ENCODE peak calls at places on chromosomes 2 and 18, in four cellular contexts. J, K, S and C are unnamed samples.
A peak's percentile ranks its signal among the peaks of the same experiment; 100 is the strongest.

GRCh38 chr2:211745295-211746097 is 793.1 kb downstream of the ERBB4 start:
- DNase-seq in S (peak; percentile 71), J (no peak), K (peak; percentile 19), C (peak; percentile 60)

GRCh38 chr2:204971219-204971907 is 426.1 kb downstream of the PARD3B start:
- DNase-seq in J (no peak), K (no peak), S (no peak), C (no peak)

GRCh38 chr18:57527479-57528237 is 58.8 kb downstream of the FECH start:
- DNase-seq in S (peak; percentile 55), K (no peak), J (no peak), C (no peak)

GRCh38 chr2:170514140-170514539 is 201.0 kb upstream of the SP5 start:
- DNase-seq in J (no peak), S (no peak), K (no peak), C (no peak)

GRCh38 chr18:78661316-78661715 is 318.3 kb upstream of the SALL3 start:
- DNase-seq in J (no peak), S (no peak), K (no peak), C (no peak)

GRCh38 chr2:113282747-113283533 is 4.2 kb upstream of the PAX8 start:
- DNase-seq in J (no peak), K (no peak), S (peak; percentile 91), C (peak; percentile 24)

GRCh38 chr2:230866704-230867561 is 2.2 kb downstream of the ITM2C start:
- DNase-seq in S (no peak), J (no peak), K (no peak), C (no peak)

GRCh38 chr2:217650716-217651360 is 352.0 kb downstream of the TNS1 start:
- DNase-seq in S (peak; percentile 59), K (peak; percentile 29), J (no peak), C (peak; percentile 73)

GRCh38 chr2:65349863-65350262 is 82.5 kb downstream of the SPRED2 start:
- DNase-seq in S (peak; percentile 65), J (no peak), K (peak; percentile 61), C (peak; percentile 35)

GRCh38 chr2:217061916-217062315 is 202.1 kb upstream of the TNP1 start:
- DNase-seq in K (no peak), J (no peak), S (no peak), C (no peak)

GRCh38 chr2:212480447-212480846 is 58.2 kb downstream of the ERBB4 start:
- DNase-seq in J (no peak), K (no peak), S (no peak), C (no peak)

GRCh38 chr18:8358066-8358795 is 251.0 kb upstream of the RAB12 start:
- DNase-seq in S (no peak), K (no peak), J (no peak), C (no peak)

GRCh38 chr2:5077479-5078089 is 614.6 kb upstream of the SOX11 start:
- DNase-seq in K (no peak), J (no peak), S (no peak), C (no peak)

GRCh38 chr18:25561923-25562322 is 210.0 kb upstream of the ZNF521 start:
- DNase-seq in S (peak; percentile 12), K (peak; percentile 35), J (no peak), C (peak; percentile 48)

GRCh38 chr18:10213526-10213925 is 240.9 kb upstream of the APCDD1 start:
- DNase-seq in K (no peak), J (peak; percentile 41), S (no peak), C (no peak)

GRCh38 chr18:70322928-70323327 is 34.1 kb downstream of the SOCS6 start:
- DNase-seq in K (no peak), J (no peak), S (peak; percentile 54), C (no peak)

GRCh38 chr18:11052800-11053199 is 96.6 kb downstream of the PIEZO2 start:
- DNase-seq in K (no peak), J (no peak), S (no peak), C (no peak)

GRCh38 chr2:18178736-18179349 is 300.4 kb downstream of the KCNS3 start:
- DNase-seq in S (peak; percentile 28), J (peak; percentile 13), K (peak; percentile 59), C (peak; percentile 50)

GRCh38 chr2:219285894-219286425 is 6.8 kb downstream of the DNAJB2 start:
- DNase-seq in K (peak; percentile 59), S (no peak), J (no peak), C (peak; percentile 53)

GRCh38 chr2:191824403-191824802 is 22.5 kb downstream of the CAVIN2 start:
- DNase-seq in S (no peak), K (no peak), J (no peak), C (no peak)

GRCh38 chr18:72419914-72420313 is 124.2 kb downstream of the CBLN2 start:
- DNase-seq in J (no peak), K (no peak), S (no peak), C (no peak)

GRCh38 chr2:49770919-49771318 is 616.6 kb upstream of the FSHR start:
- DNase-seq in J (no peak), S (peak; percentile 53), K (no peak), C (peak; percentile 8)

GRCh38 chr18:58027341-58027740 is 16.7 kb upstream of the NEDD4L start:
- DNase-seq in J (no peak), S (no peak), K (no peak), C (no peak)

GRCh38 chr2:27143285-27143684 is 4.1 kb upstream of the PRR30 start:
- DNase-seq in S (no peak), K (no peak), J (no peak), C (no peak)

GRCh38 chr2:133605031-133605773 is 36.9 kb upstream of the NCKAP5 start:
- DNase-seq in K (no peak), S (no peak), J (no peak), C (no peak)

GRCh38 chr18:73653836-73654235 is 493.8 kb downstream of the FBXO15 start:
- DNase-seq in J (no peak), K (no peak), S (no peak), C (no peak)

GRCh38 chr18:963276-963675 is 58.6 kb downstream of the ADCYAP1 start:
- DNase-seq in K (no peak), J (no peak), S (no peak), C (no peak)

GRCh38 chr2:64952896-64953482 is 36.2 kb upstream of the SLC1A4 start:
- DNase-seq in K (no peak), S (no peak), J (no peak), C (no peak)

GRCh38 chr2:222000326-222000725 is 298.5 kb downstream of the PAX3 start:
- DNase-seq in S (no peak), J (no peak), K (no peak), C (no peak)

GRCh38 chr2:149686136-149686535 is 98.6 kb upstream of the MMADHC start:
- DNase-seq in K (no peak), S (no peak), J (no peak), C (no peak)

GRCh38 chr2:64157792-64158191 is 13.6 kb upstream of the PELI1 start:
- DNase-seq in S (no peak), K (no peak), J (no peak), C (no peak)

GRCh38 chr2:28779020-28779419 is 27.4 kb downstream of the PPP1CB start:
- DNase-seq in J (no peak), K (no peak), S (no peak), C (no peak)

GRCh38 chr2:121005512-121005911 is 269.8 kb downstream of the GLI2 start:
- DNase-seq in K (no peak), S (no peak), J (no peak), C (no peak)

GRCh38 chr2:68741805-68742306 is 7.2 kb downstream of the ARHGAP25 start:
- DNase-seq in K (no peak), J (no peak), S (no peak), C (no peak)

GRCh38 chr18:47087676-47088075 is 52.3 kb upstream of the ELOA2 start:
- DNase-seq in J (no peak), S (no peak), K (no peak), C (no peak)

GRCh38 chr2:21441442-21441841 is 317.7 kb downstream of the TDRD15 start:
- DNase-seq in S (no peak), J (no peak), K (no peak), C (no peak)
- TF ChIP-seq BHLHE40 in S (no peak), J (no peak), K (no peak), C (no peak)

GRCh38 chr2:171547256-171547655 is 25.0 kb downstream of the CYBRD1 start:
- DNase-seq in K (no peak), J (no peak), S (no peak), C (no peak)
- TF ChIP-seq TARDBP in K (no peak), J (no peak), S (no peak), C (no peak)

GRCh38 chr2:3440486-3440885 is 61.0 kb downstream of the TRAPPC12 start:
- DNase-seq in J (no peak), K (no peak), S (no peak), C (no peak)
- TF ChIP-seq BHLHE40 in J (no peak), K (no peak), S (no peak), C (no peak)

DNA sequence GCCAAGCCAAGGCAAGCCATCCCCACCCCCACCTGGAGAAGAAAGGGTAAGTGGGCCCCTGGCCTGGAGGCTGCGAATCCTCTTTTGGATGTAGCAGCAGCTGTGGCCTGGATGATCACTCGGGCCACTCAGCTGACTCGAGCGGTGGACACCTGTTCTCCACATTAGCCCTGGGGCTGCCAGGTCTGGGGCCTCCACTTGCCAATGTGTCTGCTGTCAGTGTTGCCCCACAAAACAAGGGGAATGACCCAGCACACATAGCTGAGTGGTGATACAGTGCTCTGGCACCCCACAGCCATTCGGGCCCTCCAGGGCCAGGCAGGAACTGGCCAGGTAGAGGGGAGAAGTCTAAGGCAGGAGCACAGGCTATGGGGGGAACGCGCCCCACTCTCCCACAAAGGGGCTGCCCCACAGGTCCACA is 2.6 kb downstream of the STK25 start:
- DNase-seq in J (no peak), S (no peak), K (no peak), C (no peak)
- TF ChIP-seq TARDBP in J (no peak), S (no peak), K (no peak), C (no peak)

DNA sequence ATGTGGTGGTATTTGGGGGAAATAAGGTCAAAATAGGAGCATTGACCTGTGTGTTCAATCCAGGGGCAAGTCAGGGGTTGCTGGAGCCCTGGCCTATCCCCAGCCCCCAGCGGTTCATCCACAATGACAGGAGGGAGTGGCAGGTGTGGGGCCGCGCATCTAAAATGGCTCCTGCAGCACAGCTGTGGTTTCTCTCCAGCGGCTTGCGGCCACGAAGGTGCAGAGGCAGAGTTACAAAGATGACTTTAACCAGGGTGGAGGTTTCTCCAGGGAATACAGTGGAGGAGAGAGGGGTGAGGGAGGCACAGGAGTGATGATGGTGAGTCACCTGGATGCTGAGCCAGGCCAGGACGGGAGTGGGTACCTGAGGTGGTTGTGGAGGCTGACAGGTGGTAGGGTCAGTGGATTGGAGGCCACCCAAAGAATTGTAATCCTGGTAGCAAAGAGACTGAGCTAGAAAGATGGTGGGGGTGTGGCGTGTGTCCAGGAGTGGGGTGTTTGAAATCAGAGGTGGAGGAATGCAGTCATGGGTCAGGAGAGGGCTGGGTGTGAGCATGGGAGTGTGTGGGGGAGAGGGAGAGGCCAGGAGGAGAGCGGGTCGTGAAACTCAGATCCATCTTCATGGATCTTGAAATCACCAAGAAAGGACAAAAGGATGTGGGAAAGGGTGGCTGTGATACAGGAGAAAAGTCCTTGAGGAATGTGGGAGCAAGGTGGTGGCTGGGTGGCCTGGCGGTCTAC is 83.2 kb downstream of the CTIF start:
- DNase-seq in K (no peak), S (no peak), J (no peak), C (no peak)
- TF ChIP-seq BHLHE40 in K (no peak), S (no peak), J (no peak), C (no peak)

DNA sequence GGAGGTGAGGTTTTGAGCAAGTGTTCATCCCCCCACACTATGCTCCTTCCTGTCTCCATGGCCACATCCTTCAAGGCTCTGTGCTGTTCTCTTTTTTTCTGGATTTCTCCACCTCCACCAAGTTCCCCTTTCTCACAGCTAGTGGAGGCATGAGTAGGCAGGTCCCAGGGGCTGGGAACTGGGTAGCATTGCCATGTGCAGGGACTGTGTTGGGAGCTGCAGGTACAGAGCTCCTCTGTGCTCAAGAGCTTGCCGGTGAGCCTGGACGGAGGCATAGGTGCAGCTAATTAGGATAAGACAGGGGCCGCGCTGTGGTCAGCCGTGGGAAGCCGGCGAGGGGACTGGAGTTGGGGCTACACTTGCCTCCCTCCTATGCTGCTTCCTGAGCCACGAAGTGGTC is 36.7 kb downstream of the ATOH8 start:
- DNase-seq in K (no peak), S (no peak), J (no peak), C (no peak)
- TF ChIP-seq TARDBP in K (no peak), S (no peak), J (no peak), C (no peak)